ENCODE peak calls at places on chromosome 21, in six cellular contexts. M is psoas muscle, B is trophoblast cell, T is tibial nerve, D is left lung, V is GM23338. K is an unnamed sample.
A peak's percentile ranks its signal among the peaks of the same experiment; 100 is the strongest.

GRCh38 chr21:45278156-45278911 is 9.4 kb downstream of the POFUT2 start:
- DNase-seq in M (no peak), D (no peak), T (no peak), V (no peak), B (no peak), K (no peak)

GRCh38 chr21:28538987-28539622 is 453.6 kb downstream of the LTN1 start:
- DNase-seq in M (no peak), B (no peak), D (no peak), T (no peak), V (no peak), K (no peak)

GRCh38 chr21:44300262-44300959 is 558 bp downstream of the PFKL start:
- DNase-seq in B (peak; percentile 62), M (peak; percentile 81), D (peak; percentile 95), T (peak; percentile 58), V (peak; percentile 61), K (peak; percentile 39)

GRCh38 chr21:40186036-40186435 is 318.8 kb downstream of the PCP4 start:
- DNase-seq in B (no peak), T (peak; percentile 70), M (no peak), D (no peak), V (no peak), K (no peak)

GRCh38 chr21:28991861-28992525 is 684 bp downstream of the LTN1 start:
- DNase-seq in M (no peak), T (no peak), D (no peak), B (no peak), V (no peak), K (no peak)

GRCh38 chr21:21631961-21632360 is 633.8 kb downstream of the NCAM2 start:
- DNase-seq in V (no peak), M (peak; percentile 46), T (no peak), D (no peak), B (no peak), K (no peak)

GRCh38 chr21:25456672-25457071 is 150.6 kb downstream of the MRPL39 start:
- DNase-seq in D (no peak), V (no peak), M (no peak), B (no peak), T (no peak), K (no peak)

GRCh38 chr21:39451332-39452206 is at the start of gene SH3BGR:
- DNase-seq in D (no peak), V (peak; percentile 93), B (no peak), M (peak; percentile 88), T (no peak), K (no peak)

GRCh38 chr21:18451679-18452078 is 48.1 kb upstream of the TMPRSS15 start:
- DNase-seq in V (no peak), T (no peak), M (no peak), B (no peak), D (no peak), K (no peak)

GRCh38 chr21:26159869-26160268 is 10.7 kb downstream of the APP start:
- DNase-seq in M (no peak), B (no peak), V (no peak), T (no peak), D (no peak), K (no peak)

GRCh38 chr21:20443558-20444155 is 554.6 kb upstream of the NCAM2 start:
- DNase-seq in T (no peak), D (no peak), M (no peak), B (no peak), V (peak; percentile 76), K (no peak)

GRCh38 chr21:41068411-41069304 is 99.3 kb upstream of the BACE2 start:
- DNase-seq in D (peak; percentile 93), V (peak; percentile 87), B (peak; percentile 83), T (peak; percentile 71), M (peak; percentile 83), K (peak; percentile 10)

GRCh38 chr21:44892095-44892494 is 18.6 kb upstream of the PTTG1IP start:
- DNase-seq in B (no peak), T (no peak), D (no peak), M (no peak), V (no peak), K (no peak)

GRCh38 chr21:28615276-28615675 is 377.4 kb downstream of the LTN1 start:
- DNase-seq in D (no peak), V (no peak), M (no peak), B (peak; percentile 7), T (no peak), K (no peak)

GRCh38 chr21:28509031-28509430 is 483.6 kb downstream of the LTN1 start:
- DNase-seq in V (peak; percentile 42), D (no peak), B (no peak), M (no peak), T (no peak), K (no peak)

GRCh38 chr21:28822064-28822402 is 170.6 kb downstream of the LTN1 start:
- DNase-seq in B (no peak), M (no peak), D (no peak), V (no peak), T (no peak), K (no peak)

GRCh38 chr21:45391743-45392079 is 13.3 kb upstream of the COL18A1 start:
- DNase-seq in D (peak; percentile 16), M (no peak), B (no peak), T (no peak), V (no peak), K (no peak)

GRCh38 chr21:28298251-28298672 is 694.4 kb downstream of the LTN1 start:
- DNase-seq in M (no peak), D (no peak), T (no peak), B (no peak), V (no peak), K (no peak)

GRCh38 chr21:30680586-30680985 is 37.9 kb downstream of the KRTAP20-3 start:
- DNase-seq in D (no peak), M (no peak), V (no peak), T (no peak), B (no peak), K (no peak)

GRCh38 chr21:21345296-21345695 is 347.1 kb downstream of the NCAM2 start:
- DNase-seq in B (no peak), M (no peak), D (no peak), V (no peak), T (no peak), K (no peak)

GRCh38 chr21:19326581-19327319 is 923.2 kb upstream of the TMPRSS15 start:
- DNase-seq in M (no peak), D (no peak), B (no peak), V (no peak), T (no peak), K (no peak)

GRCh38 chr21:21247441-21247840 is 249.2 kb downstream of the NCAM2 start:
- DNase-seq in T (no peak), V (no peak), B (no peak), D (no peak), M (no peak), K (no peak)

GRCh38 chr21:29194847-29195246 is 64.4 kb downstream of the MAP3K7CL start:
- DNase-seq in D (no peak), M (no peak), B (peak; percentile 49), T (no peak), V (no peak), K (no peak)

GRCh38 chr21:29671728-29672127 is 268.1 kb downstream of the GRIK1 start:
- DNase-seq in D (no peak), M (no peak), T (no peak), B (no peak), V (peak; percentile 19), K (no peak)

GRCh38 chr21:22536511-22536910 is 1538.3 kb downstream of the NCAM2 start:
- DNase-seq in B (no peak), M (no peak), V (no peak), T (no peak), D (no peak), K (no peak)

GRCh38 chr21:43794311-43794710 is 4.9 kb downstream of the RRP1 start:
- DNase-seq in V (no peak), B (no peak), D (peak; percentile 76), T (no peak), M (no peak), K (no peak)

GRCh38 chr21:20538039-20538658 is 460.1 kb upstream of the NCAM2 start:
- DNase-seq in B (no peak), T (no peak), D (peak; percentile 36), M (no peak), V (no peak), K (no peak)

GRCh38 chr21:27423906-27424595 is 457.2 kb upstream of the ADAMTS5 start:
- DNase-seq in B (peak; percentile 92), T (no peak), V (peak; percentile 65), D (no peak), M (no peak), K (no peak)

GRCh38 chr21:45073301-45074047 is 906 bp upstream of the ADARB1 start:
- DNase-seq in D (peak; percentile 82), V (peak; percentile 64), T (no peak), M (peak; percentile 63), B (peak; percentile 33), K (no peak)

GRCh38 chr21:17139696-17140095 is 373.1 kb upstream of the CXADR start:
- DNase-seq in B (no peak), D (no peak), T (no peak), V (no peak), M (no peak), K (no peak)
- H3K27ac ChIP-seq in B (no peak overlapping the region), D (no peak overlapping the region), T (no peak overlapping the region), V (no peak overlapping the region), M (no peak overlapping the region), K (no peak overlapping the region)

DNA sequence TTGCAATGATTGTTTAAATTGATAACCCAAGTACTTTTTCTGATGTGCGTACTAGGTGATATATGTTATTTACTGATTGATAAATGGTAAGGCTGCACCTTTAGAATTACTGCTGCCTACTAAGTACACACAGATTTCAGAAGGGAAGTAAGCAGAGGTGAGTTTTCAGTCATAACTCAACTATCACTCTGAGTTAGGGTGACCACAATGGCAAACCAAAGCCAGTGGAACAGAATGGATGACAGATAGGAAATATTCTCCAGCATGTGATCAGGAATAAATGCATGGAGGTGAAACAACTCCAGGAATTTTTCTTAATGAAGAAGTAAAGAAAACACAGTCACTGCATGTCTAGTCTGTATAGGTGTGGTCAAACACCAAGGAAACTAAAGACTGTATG is 7.5 kb upstream of the KCNJ15 start:
- DNase-seq in D (no peak), T (no peak), B (no peak), V (no peak), M (no peak), K (no peak)
- H3K4me3 ChIP-seq in D (no peak overlapping the region), T (no peak overlapping the region), B (no peak overlapping the region), V (no peak overlapping the region), M (no peak overlapping the region), K (no peak overlapping the region)

DNA sequence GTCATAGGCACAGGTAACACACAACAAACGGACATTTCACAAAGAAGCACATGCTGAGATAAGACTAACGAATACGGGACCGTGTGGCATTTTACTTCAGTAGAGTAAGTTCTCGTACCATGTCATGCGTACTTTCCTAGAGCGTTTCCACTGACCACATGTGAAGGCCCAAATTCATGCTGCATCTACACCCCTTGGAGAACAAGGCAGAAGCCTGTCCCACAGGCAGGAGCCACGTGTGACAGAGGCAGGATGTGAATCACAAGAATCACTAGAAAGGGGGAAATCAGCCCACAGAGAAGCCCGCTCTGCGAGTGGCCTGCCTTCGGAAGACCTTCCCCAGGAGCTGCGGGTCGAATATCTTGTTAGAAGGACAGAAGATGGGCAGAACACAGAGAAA is 41.8 kb downstream of the URB1 start:
- DNase-seq in B (no peak), T (no peak), D (no peak), M (no peak), V (no peak), K (no peak)
- H3K36me3 ChIP-seq in B (peaks cover 60% of the 10 kb centered on the region), T (no peaks in the 10 kb centered on the region), D (peaks cover 4% of the 10 kb centered on the region), M (peaks cover 100% of the 10 kb centered on the region), V (peaks cover 75% of the 10 kb centered on the region), K (peaks cover 97% of the 10 kb centered on the region)

GRCh38 chr21:42234464-42235241 is 15.7 kb downstream of the ABCG1 start:
- DNase-seq in V (peak; percentile 86), D (peak; percentile 95), T (no peak), B (peak; percentile 82), M (peak; percentile 86), K (peak; percentile 81)
- H3K27ac ChIP-seq in V (no peak overlapping the region), D (peak overlapping the region; percentile 76), T (peak overlapping the region; percentile 72), B (no peak overlapping the region), M (peak overlapping the region; percentile 96), K (peak overlapping the region; percentile 97)

GRCh38 chr21:36747114-36747814 is 48.3 kb downstream of the SIM2 start:
- DNase-seq in V (peak; percentile 52), D (no peak), M (no peak), B (no peak), T (no peak), K (no peak)
- H3K4me3 ChIP-seq in V (peak overlapping the region; percentile 53), D (no peak overlapping the region), M (peak overlapping the region; percentile 61), B (peak overlapping the region; percentile 60), T (no peak overlapping the region), K (no peak overlapping the region)

K was measured in effector memory CD4-positive, alpha-beta T cell.